ENCODE peak calls at places on chromosomes 16 and 17, in six cellular contexts. S is CD8-positive, alpha-beta memory T cell; T is A549; H is CD4-positive, alpha-beta T cell; M is dorsolateral prefrontal cortex; L is brain microvascular endothelial cell. E is an unnamed sample.

GRCh38 chr17:48613862-48614694 is 1.0 kb downstream of the HOXB8 start:
- DNase-seq in L (no peak), H (no peak), M (no peak), T (peak), S (no peak), E (no peak)

GRCh38 chr16:50279142-50279865 is 13.0 kb downstream of the ADCY7 start:
- DNase-seq in T (no peak), M (no peak), L (no peak), S (no peak), H (no peak), E (peak)

GRCh38 chr17:28338056-28338768 is 2.7 kb downstream of the TNFAIP1 start:
- DNase-seq in S (no peak), M (peak), L (peak), H (no peak), T (no peak), E (no peak)

GRCh38 chr17:47987240-47987835 is 16.4 kb downstream of the CDK5RAP3 start:
- DNase-seq in L (no peak), S (no peak), T (no peak), H (no peak), M (no peak), E (no peak)

GRCh38 chr16:2244301-2244700 is 7.1 kb downstream of the ECI1 start:
- DNase-seq in M (no peak), S (no peak), L (no peak), H (no peak), T (no peak), E (no peak)

GRCh38 chr16:50266337-50267091 is at the start of gene ADCY7:
- DNase-seq in M (no peak), L (peak), H (peak), S (peak), T (no peak), E (peak)

GRCh38 chr16:81861503-81861902 is 82.4 kb downstream of the PLCG2 start:
- DNase-seq in H (no peak), S (no peak), T (no peak), M (no peak), L (no peak), E (no peak)

GRCh38 chr17:35930211-35931065 is at the start of gene RDM1:
- DNase-seq in S (peak), H (peak), T (peak), L (peak), M (peak), E (peak)

GRCh38 chr17:66541461-66542182 is 239.2 kb downstream of the PRKCA start:
- DNase-seq in M (peak), S (no peak), H (no peak), L (peak), T (no peak), E (no peak)

GRCh38 chr17:81519284-81520020 is 6.9 kb upstream of the ACTG1 start:
- DNase-seq in T (peak), S (peak), L (no peak), H (peak), M (no peak), E (peak)

GRCh38 chr16:85202631-85203461 is 90.6 kb upstream of the CIBAR2 start:
- DNase-seq in H (no peak), L (no peak), M (no peak), T (no peak), S (no peak), E (peak)

GRCh38 chr16:5257462-5257861 is 159.9 kb upstream of the EEF2KMT start:
- DNase-seq in T (no peak), S (no peak), H (no peak), M (no peak), L (no peak), E (no peak)

DNA sequence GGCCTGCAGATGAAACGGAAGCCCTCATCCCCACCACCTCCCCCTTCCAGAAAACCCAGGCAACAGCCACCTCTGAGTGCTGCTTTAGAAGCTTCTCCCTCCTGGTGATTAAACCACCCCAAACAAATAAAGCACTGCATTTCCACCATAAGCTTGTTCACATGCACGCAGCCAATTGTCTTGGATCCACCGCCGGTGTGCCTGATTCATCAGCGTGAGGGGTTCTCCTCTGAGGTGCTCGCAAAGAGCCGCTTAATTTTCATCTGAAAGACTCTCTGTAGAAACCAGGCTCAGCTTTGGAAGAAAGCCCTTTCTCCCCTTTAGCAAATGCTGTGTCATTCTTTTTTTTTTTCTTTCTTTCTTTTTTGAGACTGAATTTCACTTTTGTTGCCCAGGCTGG is 155.2 kb upstream of the EEF2KMT start:
- DNase-seq in T (no peak), H (no peak), M (no peak), L (no peak), S (no peak), E (no peak)
- H3K27ac ChIP-seq in T (no peak), H (no peak), M (no peak), L (no peak), S (no peak), E (no peak)

GRCh38 chr17:75590314-75590761 is 2.7 kb downstream of the MYO15B start:
- DNase-seq in S (no peak), M (no peak), L (no peak), T (no peak), H (no peak), E (no peak)

GRCh38 chr17:75590849-75591721 is 3.5 kb downstream of the MYO15B start:
- DNase-seq in S (no peak), H (no peak), L (no peak), M (no peak), T (no peak), E (no peak)

GRCh38 chr17:75588546-75589016 is 981 bp downstream of the MYO15B start:
- DNase-seq in T (no peak), S (no peak), M (no peak), H (peak), L (no peak), E (peak)

GRCh38 chr17:75589017-75589918 is 1.7 kb downstream of the MYO15B start:
- DNase-seq in H (peak), M (peak), L (peak), T (peak), S (peak), E (peak)

GRCh38 chr17:75589919-75590303 is 2.3 kb downstream of the MYO15B start:
- DNase-seq in H (no peak), M (no peak), T (no peak), S (no peak), L (no peak), E (no peak)
- H3K27ac ChIP-seq in H (no peak), M (peak), T (peak), S (peak), L (no peak), E (peak)

DNA sequence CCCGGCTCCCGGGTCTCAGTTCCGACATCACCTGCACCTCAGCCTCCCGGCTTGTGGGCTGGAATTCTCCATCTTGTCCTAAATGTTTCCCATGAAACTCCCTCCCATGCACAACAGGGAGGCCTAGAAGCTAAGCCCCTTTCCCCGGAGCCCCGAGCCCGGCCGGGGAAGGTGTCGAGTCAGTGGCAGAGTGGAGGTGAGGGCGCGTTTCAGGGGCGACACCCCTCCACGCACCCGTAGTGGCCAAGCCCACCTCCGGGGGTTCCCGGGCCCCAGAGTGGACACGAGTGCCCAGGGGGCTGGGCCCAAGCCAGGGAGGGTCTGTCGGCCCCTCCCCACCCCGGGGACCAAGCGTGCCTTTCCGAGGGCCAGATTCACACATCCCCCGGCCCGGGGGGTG is 25.0 kb upstream of the C1QTNF8 start:
- DNase-seq in M (no peak), S (no peak), H (no peak), L (no peak), T (no peak), E (no peak)
- H3K27ac ChIP-seq in M (no peak), S (no peak), H (no peak), L (no peak), T (no peak), E (no peak)

GRCh38 chr16:17328971-17329370 is 141.8 kb downstream of the XYLT1 start:
- DNase-seq in L (no peak), H (no peak), M (no peak), T (no peak), S (no peak), E (no peak)

GRCh38 chr16:17331071-17331521 is 139.7 kb downstream of the XYLT1 start:
- DNase-seq in S (no peak), M (no peak), L (no peak), T (no peak), H (no peak), E (no peak)

GRCh38 chr16:17330019-17330570 is 140.7 kb downstream of the XYLT1 start:
- DNase-seq in S (no peak), M (no peak), L (no peak), T (no peak), H (no peak), E (no peak)

GRCh38 chr16:17327671-17328335 is 143.0 kb downstream of the XYLT1 start:
- DNase-seq in T (no peak), L (no peak), S (no peak), H (no peak), M (no peak), E (no peak)

DNA sequence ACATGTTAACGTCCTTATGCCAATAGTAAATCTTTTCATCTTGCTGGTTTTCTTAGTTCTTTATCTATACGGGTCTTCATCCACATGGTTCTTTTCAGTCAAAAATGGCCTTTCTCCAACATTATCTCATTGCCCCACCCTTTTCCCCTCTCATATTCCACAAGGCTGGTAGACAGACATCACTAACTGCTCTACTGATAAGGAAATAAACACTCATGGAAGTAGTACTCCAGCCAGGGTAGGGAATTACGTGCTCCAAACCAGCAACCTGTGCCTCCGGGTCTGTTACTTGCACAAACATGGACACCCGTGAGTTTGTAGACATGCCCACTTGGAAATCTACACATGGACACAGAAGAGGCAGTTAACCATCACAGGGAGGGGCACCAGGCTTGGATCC is 141.3 kb downstream of the XYLT1 start:
- DNase-seq in M (no peak), H (no peak), S (no peak), T (no peak), L (no peak), E (no peak)
- H3K27ac ChIP-seq in M (no peak), H (no peak), S (no peak), T (no peak), L (no peak), E (no peak)

GRCh38 chr17:56292010-56292409 is 138.7 kb downstream of the ANKFN1 start:
- DNase-seq in L (no peak), S (no peak), H (no peak), T (no peak), M (no peak), E (no peak)

GRCh38 chr17:56289321-56289720 is 136.0 kb downstream of the ANKFN1 start:
- DNase-seq in H (no peak), M (no peak), S (no peak), L (no peak), T (no peak), E (no peak)

GRCh38 chr17:56292628-56293027 is 139.4 kb downstream of the ANKFN1 start:
- DNase-seq in S (no peak), H (no peak), M (no peak), T (no peak), L (no peak), E (no peak)

GRCh38 chr17:56291226-56291805 is 138.0 kb downstream of the ANKFN1 start:
- DNase-seq in H (no peak), L (no peak), S (no peak), M (no peak), T (no peak), E (no peak)

GRCh38 chr17:56290486-56291118 is 137.3 kb downstream of the ANKFN1 start:
- DNase-seq in S (no peak), L (no peak), M (no peak), H (no peak), T (no peak), E (no peak)
- H3K27ac ChIP-seq in S (no peak), L (no peak), M (no peak), H (no peak), T (no peak), E (no peak)

GRCh38 chr17:68424861-68425260 is 32.4 kb downstream of the WIPI1 start:
- DNase-seq in L (no peak), T (no peak), S (no peak), M (no peak), H (no peak), E (peak)

GRCh38 chr17:68424188-68424587 is 33.1 kb downstream of the WIPI1 start:
- DNase-seq in M (no peak), T (no peak), H (no peak), S (no peak), L (no peak), E (no peak)

GRCh38 chr17:68421486-68421885 is 35.8 kb downstream of the WIPI1 start:
- DNase-seq in M (no peak), S (no peak), H (no peak), T (no peak), L (no peak), E (no peak)

GRCh38 chr17:68422821-68423220 is 34.5 kb downstream of the WIPI1 start:
- DNase-seq in H (no peak), M (no peak), T (no peak), S (no peak), L (no peak), E (no peak)

DNA sequence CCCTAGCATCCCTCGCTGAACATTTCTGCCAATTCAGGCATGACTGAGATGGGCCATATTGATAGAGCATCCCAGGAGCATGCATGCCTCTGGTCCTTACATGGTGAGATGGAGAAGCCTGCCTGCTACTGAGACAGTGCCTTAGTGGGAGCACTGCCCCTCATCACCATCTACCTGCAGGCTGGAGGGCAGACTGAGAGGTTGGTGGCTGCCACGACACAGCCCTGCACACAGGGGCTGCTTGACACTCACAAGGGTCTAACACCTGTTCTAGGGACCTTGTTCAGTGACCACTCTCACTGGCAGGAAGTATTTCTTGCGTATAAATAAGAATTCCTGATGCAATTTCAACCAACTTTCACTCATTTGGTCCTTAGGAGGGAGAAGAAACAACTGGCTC is 34.0 kb downstream of the WIPI1 start:
- DNase-seq in T (no peak), S (no peak), H (no peak), M (no peak), L (no peak), E (no peak)
- H3K27ac ChIP-seq in T (no peak), S (no peak), H (no peak), M (no peak), L (no peak), E (no peak)

GRCh38 chr17:34641368-34641767 is 62.0 kb downstream of the TMEM132E start:
- DNase-seq in T (no peak), S (no peak), L (no peak), M (no peak), H (no peak), E (no peak)
- H3K27ac ChIP-seq in T (no peak), S (no peak), L (no peak), M (no peak), H (no peak), E (no peak)

DNA sequence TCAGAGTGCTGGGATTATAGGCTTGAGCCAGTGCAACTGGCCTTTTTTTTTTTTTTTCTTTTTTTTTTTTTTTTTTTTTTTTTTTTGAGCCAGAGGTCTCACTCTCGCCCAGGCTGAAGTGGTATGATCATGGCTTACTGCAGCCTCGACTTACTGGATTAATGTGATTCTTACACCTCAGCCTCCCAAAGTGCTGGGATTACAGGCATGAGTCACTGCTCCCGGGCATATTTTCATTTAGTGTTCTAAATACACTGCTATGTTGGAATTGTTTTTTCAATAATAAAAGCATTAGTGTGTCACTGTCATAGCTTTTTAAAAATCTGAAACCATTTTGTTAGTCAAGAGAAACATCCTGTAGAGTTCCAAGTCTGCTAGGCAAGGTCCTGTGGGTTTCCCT is 40.3 kb downstream of the NDE1 start:
- DNase-seq in M (no peak), T (no peak), L (peak), S (no peak), H (no peak), E (no peak)
- H3K27ac ChIP-seq in M (no peak), T (no peak), L (peak), S (no peak), H (no peak), E (no peak)

E was measured in left lung.